ENCODE peak calls at places on chromosomes 13 and 19, in six cellular contexts. One of them, this sample, is unnamed.

GRCh38 chr19:17216058-17216670 is 1.0 kb downstream of the USE1 start:
- DNase-seq in activated CD8-positive, alpha-beta memory T cell treated with anti-CD3 and anti-CD28 coated beads for 4 hours: no peak
- DNase-seq in CD8-positive, alpha-beta memory T cell: no peak
- DNase-seq in D341Med: no peak
- DNase-seq in stimulated activated naive CD4-positive, alpha-beta T cell: no peak
- DNase-seq in PC-9: no peak
- DNase-seq in this sample: no peak

GRCh38 chr19:32581704-32582164 is 744 bp downstream of the PDCD5 start:
- DNase-seq in activated CD8-positive, alpha-beta memory T cell treated with anti-CD3 and anti-CD28 coated beads for 4 hours: no peak
- DNase-seq in CD8-positive, alpha-beta memory T cell: no peak
- DNase-seq in D341Med: peak; percentile 61
- DNase-seq in stimulated activated naive CD4-positive, alpha-beta T cell: no peak
- DNase-seq in PC-9: no peak
- DNase-seq in this sample: peak; percentile 40

GRCh38 chr13:109790951-109791605 is 4.7 kb upstream of the IRS2 start:
- DNase-seq in activated CD8-positive, alpha-beta memory T cell treated with anti-CD3 and anti-CD28 coated beads for 4 hours: no peak
- DNase-seq in CD8-positive, alpha-beta memory T cell: no peak
- DNase-seq in D341Med: no peak
- DNase-seq in stimulated activated naive CD4-positive, alpha-beta T cell: peak; percentile 33
- DNase-seq in PC-9: peak; percentile 71
- DNase-seq in this sample: no peak

GRCh38 chr13:106034201-106034600 is 501.3 kb downstream of the EFNB2 start:
- DNase-seq in activated CD8-positive, alpha-beta memory T cell treated with anti-CD3 and anti-CD28 coated beads for 4 hours: no peak
- DNase-seq in CD8-positive, alpha-beta memory T cell: no peak
- DNase-seq in D341Med: no peak
- DNase-seq in stimulated activated naive CD4-positive, alpha-beta T cell: no peak
- DNase-seq in PC-9: no peak
- DNase-seq in this sample: no peak

GRCh38 chr19:17296278-17296677 is 6.9 kb downstream of the ABHD8 start:
- DNase-seq in activated CD8-positive, alpha-beta memory T cell treated with anti-CD3 and anti-CD28 coated beads for 4 hours: no peak
- DNase-seq in CD8-positive, alpha-beta memory T cell: no peak
- DNase-seq in D341Med: no peak
- DNase-seq in stimulated activated naive CD4-positive, alpha-beta T cell: no peak
- DNase-seq in PC-9: peak; percentile 86
- DNase-seq in this sample: peak; percentile 27

GRCh38 chr13:30923423-30923822 is 9.0 kb upstream of the TEX26 start:
- DNase-seq in activated CD8-positive, alpha-beta memory T cell treated with anti-CD3 and anti-CD28 coated beads for 4 hours: no peak
- DNase-seq in CD8-positive, alpha-beta memory T cell: no peak
- DNase-seq in D341Med: no peak
- DNase-seq in stimulated activated naive CD4-positive, alpha-beta T cell: no peak
- DNase-seq in PC-9: no peak
- DNase-seq in this sample: no peak

GRCh38 chr19:15469513-15470297 is 5.4 kb upstream of the RASAL3 start:
- DNase-seq in activated CD8-positive, alpha-beta memory T cell treated with anti-CD3 and anti-CD28 coated beads for 4 hours: no peak
- DNase-seq in CD8-positive, alpha-beta memory T cell: no peak
- DNase-seq in D341Med: peak; percentile 44
- DNase-seq in stimulated activated naive CD4-positive, alpha-beta T cell: no peak
- DNase-seq in PC-9: no peak
- DNase-seq in this sample: no peak

GRCh38 chr19:38792250-38793111 is 3.5 kb downstream of the LGALS7B start:
- DNase-seq in activated CD8-positive, alpha-beta memory T cell treated with anti-CD3 and anti-CD28 coated beads for 4 hours: peak; percentile 3
- DNase-seq in CD8-positive, alpha-beta memory T cell: no peak
- DNase-seq in D341Med: no peak
- DNase-seq in stimulated activated naive CD4-positive, alpha-beta T cell: no peak
- DNase-seq in PC-9: no peak
- DNase-seq in this sample: peak; percentile 36

GRCh38 chr13:33261426-33262068 is 24.0 kb downstream of the STARD13 start:
- DNase-seq in activated CD8-positive, alpha-beta memory T cell treated with anti-CD3 and anti-CD28 coated beads for 4 hours: no peak
- DNase-seq in CD8-positive, alpha-beta memory T cell: no peak
- DNase-seq in D341Med: no peak
- DNase-seq in stimulated activated naive CD4-positive, alpha-beta T cell: no peak
- DNase-seq in PC-9: no peak
- DNase-seq in this sample: no peak

GRCh38 chr13:78652651-78653050 is 6.3 kb downstream of the OBI1 start:
- DNase-seq in activated CD8-positive, alpha-beta memory T cell treated with anti-CD3 and anti-CD28 coated beads for 4 hours: no peak
- DNase-seq in CD8-positive, alpha-beta memory T cell: no peak
- DNase-seq in D341Med: no peak
- DNase-seq in stimulated activated naive CD4-positive, alpha-beta T cell: no peak
- DNase-seq in PC-9: no peak
- DNase-seq in this sample: no peak

GRCh38 chr19:8004001-8004400 is 1.4 kb downstream of the ELAVL1 start:
- DNase-seq in activated CD8-positive, alpha-beta memory T cell treated with anti-CD3 and anti-CD28 coated beads for 4 hours: no peak
- DNase-seq in CD8-positive, alpha-beta memory T cell: no peak
- DNase-seq in D341Med: no peak
- DNase-seq in stimulated activated naive CD4-positive, alpha-beta T cell: no peak
- DNase-seq in PC-9: no peak
- DNase-seq in this sample: no peak

GRCh38 chr13:75963318-75963717 is 327.2 kb downstream of the LMO7 start:
- DNase-seq in activated CD8-positive, alpha-beta memory T cell treated with anti-CD3 and anti-CD28 coated beads for 4 hours: no peak
- DNase-seq in CD8-positive, alpha-beta memory T cell: no peak
- DNase-seq in D341Med: no peak
- DNase-seq in stimulated activated naive CD4-positive, alpha-beta T cell: no peak
- DNase-seq in PC-9: no peak
- DNase-seq in this sample: no peak

GRCh38 chr19:46618670-46619231 is 6.1 kb downstream of the PTGIR start:
- DNase-seq in activated CD8-positive, alpha-beta memory T cell treated with anti-CD3 and anti-CD28 coated beads for 4 hours: no peak
- DNase-seq in CD8-positive, alpha-beta memory T cell: no peak
- DNase-seq in D341Med: peak; percentile 75
- DNase-seq in stimulated activated naive CD4-positive, alpha-beta T cell: peak; percentile 13
- DNase-seq in PC-9: peak; percentile 39
- DNase-seq in this sample: no peak

GRCh38 chr19:3178377-3178972 is at the start of gene S1PR4:
- DNase-seq in activated CD8-positive, alpha-beta memory T cell treated with anti-CD3 and anti-CD28 coated beads for 4 hours: no peak
- DNase-seq in CD8-positive, alpha-beta memory T cell: peak; percentile 49
- DNase-seq in D341Med: no peak
- DNase-seq in stimulated activated naive CD4-positive, alpha-beta T cell: peak; percentile 65
- DNase-seq in PC-9: no peak
- DNase-seq in this sample: no peak

GRCh38 chr13:113842336-113843062 is 21.4 kb downstream of the GAS6 start:
- DNase-seq in activated CD8-positive, alpha-beta memory T cell treated with anti-CD3 and anti-CD28 coated beads for 4 hours: no peak
- DNase-seq in CD8-positive, alpha-beta memory T cell: no peak
- DNase-seq in D341Med: no peak
- DNase-seq in stimulated activated naive CD4-positive, alpha-beta T cell: no peak
- DNase-seq in PC-9: no peak
- DNase-seq in this sample: no peak

GRCh38 chr13:60788156-60788829 is 391.3 kb downstream of the TDRD3 start:
- DNase-seq in activated CD8-positive, alpha-beta memory T cell treated with anti-CD3 and anti-CD28 coated beads for 4 hours: no peak
- DNase-seq in CD8-positive, alpha-beta memory T cell: no peak
- DNase-seq in D341Med: no peak
- DNase-seq in stimulated activated naive CD4-positive, alpha-beta T cell: no peak
- DNase-seq in PC-9: no peak
- DNase-seq in this sample: no peak

GRCh38 chr19:48968813-48969218 is 3.7 kb downstream of the FTL start:
- DNase-seq in activated CD8-positive, alpha-beta memory T cell treated with anti-CD3 and anti-CD28 coated beads for 4 hours: no peak
- DNase-seq in CD8-positive, alpha-beta memory T cell: no peak
- DNase-seq in D341Med: no peak
- DNase-seq in stimulated activated naive CD4-positive, alpha-beta T cell: no peak
- DNase-seq in PC-9: no peak
- DNase-seq in this sample: no peak

GRCh38 chr19:57348136-57348535 is 2.9 kb upstream of the ZNF304 start:
- DNase-seq in activated CD8-positive, alpha-beta memory T cell treated with anti-CD3 and anti-CD28 coated beads for 4 hours: no peak
- DNase-seq in CD8-positive, alpha-beta memory T cell: no peak
- DNase-seq in D341Med: no peak
- DNase-seq in stimulated activated naive CD4-positive, alpha-beta T cell: no peak
- DNase-seq in PC-9: no peak
- DNase-seq in this sample: no peak

GRCh38 chr13:98370806-98371553 is 193.9 kb upstream of the RNF113B start:
- DNase-seq in activated CD8-positive, alpha-beta memory T cell treated with anti-CD3 and anti-CD28 coated beads for 4 hours: no peak
- DNase-seq in CD8-positive, alpha-beta memory T cell: no peak
- DNase-seq in D341Med: no peak
- DNase-seq in stimulated activated naive CD4-positive, alpha-beta T cell: no peak
- DNase-seq in PC-9: no peak
- DNase-seq in this sample: no peak

GRCh38 chr13:33123066-33123940 is 107.1 kb downstream of the KL start:
- DNase-seq in activated CD8-positive, alpha-beta memory T cell treated with anti-CD3 and anti-CD28 coated beads for 4 hours: no peak
- DNase-seq in CD8-positive, alpha-beta memory T cell: no peak
- DNase-seq in D341Med: no peak
- DNase-seq in stimulated activated naive CD4-positive, alpha-beta T cell: no peak
- DNase-seq in PC-9: peak; percentile 57
- DNase-seq in this sample: no peak

GRCh38 chr19:43519436-43520088 is 7.4 kb downstream of the ETHE1 start:
- DNase-seq in activated CD8-positive, alpha-beta memory T cell treated with anti-CD3 and anti-CD28 coated beads for 4 hours: peak; percentile 58
- DNase-seq in CD8-positive, alpha-beta memory T cell: peak; percentile 74
- DNase-seq in D341Med: peak; percentile 76
- DNase-seq in stimulated activated naive CD4-positive, alpha-beta T cell: peak; percentile 69
- DNase-seq in PC-9: peak; percentile 97
- DNase-seq in this sample: peak; percentile 92

GRCh38 chr19:38482496-38482895 is 49.0 kb downstream of the RYR1 start:
- DNase-seq in activated CD8-positive, alpha-beta memory T cell treated with anti-CD3 and anti-CD28 coated beads for 4 hours: no peak
- DNase-seq in CD8-positive, alpha-beta memory T cell: no peak
- DNase-seq in D341Med: no peak
- DNase-seq in stimulated activated naive CD4-positive, alpha-beta T cell: no peak
- DNase-seq in PC-9: no peak
- DNase-seq in this sample: no peak

GRCh38 chr19:32817252-32817912 is 52.2 kb downstream of the SLC7A9 start:
- DNase-seq in activated CD8-positive, alpha-beta memory T cell treated with anti-CD3 and anti-CD28 coated beads for 4 hours: no peak
- DNase-seq in CD8-positive, alpha-beta memory T cell: no peak
- DNase-seq in D341Med: no peak
- DNase-seq in stimulated activated naive CD4-positive, alpha-beta T cell: no peak
- DNase-seq in PC-9: no peak
- DNase-seq in this sample: no peak

GRCh38 chr19:11159598-11160001 is 4.0 kb upstream of the SPC24 start:
- DNase-seq in activated CD8-positive, alpha-beta memory T cell treated with anti-CD3 and anti-CD28 coated beads for 4 hours: no peak
- DNase-seq in CD8-positive, alpha-beta memory T cell: no peak
- DNase-seq in D341Med: no peak
- DNase-seq in stimulated activated naive CD4-positive, alpha-beta T cell: no peak
- DNase-seq in PC-9: no peak
- DNase-seq in this sample: no peak

GRCh38 chr19:15260939-15261338 is 28.7 kb upstream of the EPHX3 start:
- DNase-seq in activated CD8-positive, alpha-beta memory T cell treated with anti-CD3 and anti-CD28 coated beads for 4 hours: no peak
- DNase-seq in CD8-positive, alpha-beta memory T cell: no peak
- DNase-seq in D341Med: peak; percentile 76
- DNase-seq in stimulated activated naive CD4-positive, alpha-beta T cell: no peak
- DNase-seq in PC-9: no peak
- DNase-seq in this sample: no peak

GRCh38 chr19:519449-519865 is 12.1 kb upstream of the CDC34 start:
- DNase-seq in activated CD8-positive, alpha-beta memory T cell treated with anti-CD3 and anti-CD28 coated beads for 4 hours: no peak
- DNase-seq in CD8-positive, alpha-beta memory T cell: no peak
- DNase-seq in D341Med: no peak
- DNase-seq in stimulated activated naive CD4-positive, alpha-beta T cell: no peak
- DNase-seq in PC-9: no peak
- DNase-seq in this sample: no peak

GRCh38 chr19:3340340-3340739 is 26.0 kb upstream of the NFIC start:
- DNase-seq in activated CD8-positive, alpha-beta memory T cell treated with anti-CD3 and anti-CD28 coated beads for 4 hours: no peak
- DNase-seq in CD8-positive, alpha-beta memory T cell: no peak
- DNase-seq in D341Med: no peak
- DNase-seq in stimulated activated naive CD4-positive, alpha-beta T cell: no peak
- DNase-seq in PC-9: no peak
- DNase-seq in this sample: no peak

GRCh38 chr19:17171874-17172273 is 43.3 kb upstream of the USE1 start:
- DNase-seq in activated CD8-positive, alpha-beta memory T cell treated with anti-CD3 and anti-CD28 coated beads for 4 hours: no peak
- DNase-seq in CD8-positive, alpha-beta memory T cell: no peak
- DNase-seq in D341Med: no peak
- DNase-seq in stimulated activated naive CD4-positive, alpha-beta T cell: no peak
- DNase-seq in PC-9: no peak
- DNase-seq in this sample: no peak

GRCh38 chr13:30241537-30241936 is 65.8 kb downstream of the KATNAL1 start:
- DNase-seq in activated CD8-positive, alpha-beta memory T cell treated with anti-CD3 and anti-CD28 coated beads for 4 hours: no peak
- DNase-seq in CD8-positive, alpha-beta memory T cell: no peak
- DNase-seq in D341Med: no peak
- DNase-seq in stimulated activated naive CD4-positive, alpha-beta T cell: no peak
- DNase-seq in PC-9: no peak
- DNase-seq in this sample: no peak

GRCh38 chr19:6066661-6067646 is 43.3 kb downstream of the RFX2 start:
- DNase-seq in activated CD8-positive, alpha-beta memory T cell treated with anti-CD3 and anti-CD28 coated beads for 4 hours: no peak
- DNase-seq in CD8-positive, alpha-beta memory T cell: no peak
- DNase-seq in D341Med: peak; percentile 59
- DNase-seq in stimulated activated naive CD4-positive, alpha-beta T cell: no peak
- DNase-seq in PC-9: peak; percentile 84
- DNase-seq in this sample: peak; percentile 85

GRCh38 chr13:101230271-101230890 is 185.9 kb downstream of the NALCN start:
- DNase-seq in activated CD8-positive, alpha-beta memory T cell treated with anti-CD3 and anti-CD28 coated beads for 4 hours: no peak
- DNase-seq in CD8-positive, alpha-beta memory T cell: no peak
- DNase-seq in D341Med: no peak
- DNase-seq in stimulated activated naive CD4-positive, alpha-beta T cell: no peak
- DNase-seq in PC-9: no peak
- DNase-seq in this sample: no peak

GRCh38 chr19:19421326-19421725 is 15.9 kb downstream of the GATAD2A start:
- DNase-seq in activated CD8-positive, alpha-beta memory T cell treated with anti-CD3 and anti-CD28 coated beads for 4 hours: no peak
- DNase-seq in CD8-positive, alpha-beta memory T cell: no peak
- DNase-seq in D341Med: no peak
- DNase-seq in stimulated activated naive CD4-positive, alpha-beta T cell: no peak
- DNase-seq in PC-9: no peak
- DNase-seq in this sample: no peak

GRCh38 chr13:44904982-44905381 is 84.3 kb downstream of the NUFIP1 start:
- DNase-seq in activated CD8-positive, alpha-beta memory T cell treated with anti-CD3 and anti-CD28 coated beads for 4 hours: no peak
- DNase-seq in CD8-positive, alpha-beta memory T cell: no peak
- DNase-seq in D341Med: no peak
- DNase-seq in stimulated activated naive CD4-positive, alpha-beta T cell: no peak
- DNase-seq in PC-9: peak; percentile 74
- DNase-seq in this sample: no peak

This sample was measured in Calu3.